ENCODE peak calls at places on chromosomes 7 and 10, in seven cellular contexts. One of them, this sample, is unnamed.

GRCh38 chr10:19576576-19576975 is 239.7 kb upstream of the PLXDC2 start:
- DNase-seq in GM12878: no peak
- DNase-seq in SK-N-SH: no peak
- DNase-seq in HepG2: no peak
- DNase-seq in GM12891: no peak
- DNase-seq in K562: no peak
- DNase-seq in H1: no peak
- DNase-seq in this sample: no peak

GRCh38 chr7:29381206-29382094 is 182.2 kb upstream of the PRR15 start:
- DNase-seq in GM12878: no peak
- DNase-seq in SK-N-SH: no peak
- DNase-seq in HepG2: no peak
- DNase-seq in GM12891: no peak
- DNase-seq in K562: no peak
- DNase-seq in H1: no peak
- DNase-seq in this sample: no peak

GRCh38 chr7:38105874-38106483 is 72.1 kb upstream of the STARD3NL start:
- DNase-seq in GM12878: no peak
- DNase-seq in SK-N-SH: peak
- DNase-seq in HepG2: peak
- DNase-seq in GM12891: no peak
- DNase-seq in K562: peak
- DNase-seq in H1: no peak
- DNase-seq in this sample: no peak

GRCh38 chr7:95213809-95214492 is 110.4 kb downstream of the PON1 start:
- DNase-seq in GM12878: no peak
- DNase-seq in SK-N-SH: no peak
- DNase-seq in HepG2: no peak
- DNase-seq in GM12891: no peak
- DNase-seq in K562: no peak
- DNase-seq in H1: no peak
- DNase-seq in this sample: no peak

GRCh38 chr10:73859441-73860049 is 14.8 kb downstream of the CAMK2G start:
- DNase-seq in GM12878: peak
- DNase-seq in SK-N-SH: no peak
- DNase-seq in HepG2: no peak
- DNase-seq in GM12891: peak
- DNase-seq in K562: peak
- DNase-seq in H1: no peak
- DNase-seq in this sample: no peak

GRCh38 chr7:82598958-82599357 is 155.4 kb upstream of the CACNA2D1 start:
- DNase-seq in GM12878: no peak
- DNase-seq in SK-N-SH: no peak
- DNase-seq in HepG2: no peak
- DNase-seq in GM12891: no peak
- DNase-seq in K562: no peak
- DNase-seq in H1: no peak
- DNase-seq in this sample: no peak

GRCh38 chr7:96558530-96558929 is 151.1 kb downstream of the SEM1 start:
- DNase-seq in GM12878: no peak
- DNase-seq in SK-N-SH: no peak
- DNase-seq in HepG2: no peak
- DNase-seq in GM12891: no peak
- DNase-seq in K562: no peak
- DNase-seq in H1: no peak
- DNase-seq in this sample: no peak

GRCh38 chr10:99977916-99978315 is 31.8 kb downstream of the DNMBP start:
- DNase-seq in GM12878: no peak
- DNase-seq in SK-N-SH: no peak
- DNase-seq in HepG2: no peak
- DNase-seq in GM12891: no peak
- DNase-seq in K562: no peak
- DNase-seq in H1: no peak
- DNase-seq in this sample: no peak

GRCh38 chr7:111676811-111677210 is 114.5 kb upstream of the IMMP2L start:
- DNase-seq in GM12878: no peak
- DNase-seq in SK-N-SH: no peak
- DNase-seq in HepG2: no peak
- DNase-seq in GM12891: no peak
- DNase-seq in K562: no peak
- DNase-seq in H1: no peak
- DNase-seq in this sample: no peak

GRCh38 chr7:156832195-156832877 is 60.6 kb downstream of the LMBR1 start:
- DNase-seq in GM12878: no peak
- DNase-seq in SK-N-SH: no peak
- DNase-seq in HepG2: no peak
- DNase-seq in GM12891: no peak
- DNase-seq in K562: no peak
- DNase-seq in H1: no peak
- DNase-seq in this sample: no peak
- TF ChIP-seq TAF1 in GM12878: no peak
- TF ChIP-seq TAF1 in SK-N-SH: no peak
- TF ChIP-seq TAF1 in HepG2: no peak
- TF ChIP-seq TAF1 in GM12891: no peak
- TF ChIP-seq TAF1 in K562: no peak
- TF ChIP-seq TAF1 in H1: no peak
- TF ChIP-seq TAF1 in this sample: no peak

GRCh38 chr10:18157909-18158308 is 17.7 kb downstream of the CACNB2 start:
- DNase-seq in GM12878: no peak
- DNase-seq in SK-N-SH: no peak
- DNase-seq in HepG2: no peak
- DNase-seq in GM12891: no peak
- DNase-seq in K562: no peak
- DNase-seq in H1: no peak
- DNase-seq in this sample: no peak

GRCh38 chr10:18162021-18162631 is 21.9 kb downstream of the CACNB2 start:
- DNase-seq in GM12878: no peak
- DNase-seq in SK-N-SH: no peak
- DNase-seq in HepG2: no peak
- DNase-seq in GM12891: no peak
- DNase-seq in K562: no peak
- DNase-seq in H1: no peak
- DNase-seq in this sample: no peak

GRCh38 chr10:18159596-18159995 is 19.4 kb downstream of the CACNB2 start:
- DNase-seq in GM12878: no peak
- DNase-seq in SK-N-SH: no peak
- DNase-seq in HepG2: no peak
- DNase-seq in GM12891: no peak
- DNase-seq in K562: no peak
- DNase-seq in H1: no peak
- DNase-seq in this sample: no peak

GRCh38 chr10:18164093-18164492 is 23.9 kb downstream of the CACNB2 start:
- DNase-seq in GM12878: no peak
- DNase-seq in SK-N-SH: no peak
- DNase-seq in HepG2: no peak
- DNase-seq in GM12891: no peak
- DNase-seq in K562: no peak
- DNase-seq in H1: no peak
- DNase-seq in this sample: no peak

DNA sequence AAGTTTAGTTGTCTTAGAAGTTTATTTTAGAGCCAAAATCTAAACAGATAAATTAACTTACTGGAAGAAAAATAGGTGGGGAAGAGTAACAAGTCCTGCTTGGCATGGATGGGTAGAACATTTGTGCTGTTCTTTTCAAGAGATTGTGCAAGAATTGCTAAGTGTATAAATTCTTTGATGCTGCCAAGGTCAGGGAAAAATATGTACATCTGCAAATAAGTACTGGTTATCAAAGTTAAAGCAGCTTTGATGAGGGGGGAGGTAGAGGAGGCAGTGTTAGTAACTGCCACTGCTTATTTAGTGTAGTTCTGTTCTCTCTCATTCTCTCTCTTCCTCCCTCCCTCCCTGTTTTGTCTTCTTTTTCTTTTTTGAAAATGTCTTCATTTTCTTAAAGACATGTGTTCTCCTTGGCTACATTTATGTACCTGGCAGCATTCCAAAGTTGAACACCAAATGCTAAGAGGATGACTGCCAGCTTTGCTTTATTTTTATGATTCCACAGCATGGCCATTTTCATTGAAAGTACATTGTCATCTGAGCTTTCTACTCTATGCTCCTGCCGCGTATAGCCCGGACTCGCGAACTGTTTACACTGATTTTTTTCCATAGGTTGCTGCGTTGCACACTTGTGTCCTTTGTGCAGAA is 18.6 kb downstream of the CACNB2 start:
- DNase-seq in GM12878: no peak
- DNase-seq in SK-N-SH: no peak
- DNase-seq in HepG2: no peak
- DNase-seq in GM12891: no peak
- DNase-seq in K562: no peak
- DNase-seq in H1: no peak
- DNase-seq in this sample: no peak
- TF ChIP-seq POLR2AphosphoS5 in GM12878: no peak
- TF ChIP-seq POLR2AphosphoS5 in SK-N-SH: no peak
- TF ChIP-seq POLR2AphosphoS5 in HepG2: no peak
- TF ChIP-seq POLR2AphosphoS5 in GM12891: no peak
- TF ChIP-seq POLR2AphosphoS5 in K562: no peak
- TF ChIP-seq POLR2AphosphoS5 in H1: no peak
- TF ChIP-seq POLR2AphosphoS5 in this sample: no peak

DNA sequence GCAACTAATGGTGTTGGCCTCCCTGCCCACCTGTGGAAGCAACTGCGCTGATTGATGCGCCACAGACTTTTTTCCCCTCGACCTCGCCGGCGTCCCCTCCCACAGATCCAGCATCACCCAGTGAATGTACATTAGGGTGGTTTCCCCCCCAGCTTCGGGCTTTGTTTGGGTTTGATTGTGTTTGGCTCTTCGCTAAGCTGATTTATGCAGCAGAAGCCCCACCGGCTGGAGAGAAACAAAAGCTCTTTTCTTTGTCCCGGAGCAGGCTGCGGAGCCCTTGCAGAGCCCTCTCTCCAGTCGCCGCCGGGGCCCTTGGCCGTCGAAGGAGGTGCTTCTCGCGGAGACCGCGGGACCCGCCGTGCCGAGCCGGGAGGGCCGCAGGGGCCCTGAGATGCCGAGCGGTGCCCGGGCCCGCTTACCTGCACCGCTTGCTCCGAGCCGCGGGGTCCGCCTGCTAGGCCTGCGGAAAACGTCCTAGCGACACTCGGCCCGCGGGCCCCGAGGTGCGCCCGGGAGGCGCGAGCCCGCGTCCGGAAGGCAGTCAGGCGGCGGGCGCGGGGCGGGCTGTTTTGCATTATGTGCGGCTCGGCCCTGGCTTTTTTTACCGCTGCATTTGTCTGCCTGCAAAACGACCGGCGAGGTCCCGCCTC is 656 bp downstream of the ITGB8 start:
- DNase-seq in GM12878: no peak
- DNase-seq in SK-N-SH: peak
- DNase-seq in HepG2: no peak
- DNase-seq in GM12891: peak
- DNase-seq in K562: no peak
- DNase-seq in H1: no peak
- DNase-seq in this sample: peak
- TF ChIP-seq TAF1 in GM12878: peak
- TF ChIP-seq TAF1 in SK-N-SH: no peak
- TF ChIP-seq TAF1 in HepG2: no peak
- TF ChIP-seq TAF1 in GM12891: peak
- TF ChIP-seq TAF1 in K562: no peak
- TF ChIP-seq TAF1 in H1: peak
- TF ChIP-seq TAF1 in this sample: peak

GRCh38 chr7:33754933-33755928 is 150.1 kb upstream of the BMPER start:
- DNase-seq in GM12878: no peak
- DNase-seq in SK-N-SH: peak
- DNase-seq in HepG2: no peak
- DNase-seq in GM12891: no peak
- DNase-seq in K562: no peak
- DNase-seq in H1: no peak
- DNase-seq in this sample: no peak
- TF ChIP-seq POLR2AphosphoS5 in GM12878: no peak
- TF ChIP-seq POLR2AphosphoS5 in SK-N-SH: no peak
- TF ChIP-seq POLR2AphosphoS5 in HepG2: no peak
- TF ChIP-seq POLR2AphosphoS5 in GM12891: no peak
- TF ChIP-seq POLR2AphosphoS5 in K562: no peak
- TF ChIP-seq POLR2AphosphoS5 in H1: no peak
- TF ChIP-seq POLR2AphosphoS5 in this sample: no peak

GRCh38 chr7:128783143-128783799 is 7.7 kb upstream of the OPN1SW start:
- DNase-seq in GM12878: no peak
- DNase-seq in SK-N-SH: peak
- DNase-seq in HepG2: peak
- DNase-seq in GM12891: no peak
- DNase-seq in K562: peak
- DNase-seq in H1: peak
- DNase-seq in this sample: no peak
- TF ChIP-seq TAF1 in GM12878: no peak
- TF ChIP-seq TAF1 in SK-N-SH: peak
- TF ChIP-seq TAF1 in HepG2: no peak
- TF ChIP-seq TAF1 in GM12891: no peak
- TF ChIP-seq TAF1 in K562: peak
- TF ChIP-seq TAF1 in H1: no peak
- TF ChIP-seq TAF1 in this sample: no peak

DNA sequence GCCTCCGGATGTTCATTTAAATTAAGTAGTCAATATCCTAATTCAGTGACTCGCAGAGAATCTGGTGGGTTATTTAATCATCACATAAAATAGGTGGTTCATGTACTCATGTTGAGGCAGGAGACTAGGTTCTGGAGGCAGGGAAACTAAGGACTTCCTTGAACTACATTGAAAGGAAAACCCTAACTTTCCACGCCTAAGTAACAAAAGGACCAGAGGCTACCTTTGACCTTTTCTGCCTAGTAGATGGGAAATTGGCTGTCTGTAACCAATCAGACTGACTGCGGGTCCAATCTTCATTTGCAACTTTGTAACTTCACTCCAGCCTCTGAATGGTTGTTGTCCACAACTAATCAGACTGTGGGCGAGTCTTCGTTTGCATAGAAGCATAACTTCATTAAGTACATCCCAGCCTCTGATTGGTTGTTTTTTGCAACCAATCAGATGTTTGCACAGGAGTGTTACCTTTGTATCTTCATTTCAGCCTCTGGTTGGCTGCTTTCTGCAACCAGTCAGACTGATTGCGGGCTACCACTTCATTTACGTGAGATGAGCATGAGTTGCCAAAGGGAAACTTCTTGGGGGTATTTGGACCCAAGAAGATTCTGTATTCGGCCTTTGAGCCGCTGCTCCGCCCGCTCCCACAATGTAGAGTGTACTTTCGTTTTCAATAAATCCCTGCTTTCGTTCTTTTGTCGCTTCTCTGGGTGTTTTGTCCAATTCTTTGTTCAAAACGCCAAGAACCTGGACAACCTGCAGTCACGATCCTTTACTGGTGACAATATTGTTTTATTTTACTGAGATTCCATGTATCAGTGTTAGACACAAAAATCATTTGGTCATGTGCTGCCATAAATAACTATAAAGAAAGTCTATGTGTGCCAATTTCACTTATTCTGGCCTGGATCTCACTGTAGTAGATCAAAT is 1.7 kb upstream of the ST7 start:
- DNase-seq in GM12878: no peak
- DNase-seq in SK-N-SH: no peak
- DNase-seq in HepG2: peak
- DNase-seq in GM12891: no peak
- DNase-seq in K562: peak
- DNase-seq in H1: no peak
- DNase-seq in this sample: no peak
- TF ChIP-seq POLR2AphosphoS5 in GM12878: no peak
- TF ChIP-seq POLR2AphosphoS5 in SK-N-SH: no peak
- TF ChIP-seq POLR2AphosphoS5 in HepG2: peak
- TF ChIP-seq POLR2AphosphoS5 in GM12891: no peak
- TF ChIP-seq POLR2AphosphoS5 in K562: peak
- TF ChIP-seq POLR2AphosphoS5 in H1: no peak
- TF ChIP-seq POLR2AphosphoS5 in this sample: no peak

GRCh38 chr10:102451105-102451969 is at the start of gene C10orf95:
- DNase-seq in GM12878: no peak
- DNase-seq in SK-N-SH: no peak
- DNase-seq in HepG2: no peak
- DNase-seq in GM12891: no peak
- DNase-seq in K562: no peak
- DNase-seq in H1: no peak
- DNase-seq in this sample: no peak
- TF ChIP-seq TAF1 in GM12878: no peak
- TF ChIP-seq TAF1 in SK-N-SH: no peak
- TF ChIP-seq TAF1 in HepG2: no peak
- TF ChIP-seq TAF1 in GM12891: no peak
- TF ChIP-seq TAF1 in K562: no peak
- TF ChIP-seq TAF1 in H1: no peak
- TF ChIP-seq TAF1 in this sample: no peak

This sample was measured in GM12892.